ENCODE peak calls at places on chromosomes 1 and 21, in four cellular contexts. One of them, this sample, is unnamed.
A peak's percentile ranks its signal among the peaks of the same experiment; 100 is the strongest.

GRCh38 chr1:72284398-72285073 is 2.2 kb upstream of the NEGR1 start:
- DNase-seq in choroid plexus epithelial cell: peak; percentile 92
- DNase-seq in Panc1: peak; percentile 65
- DNase-seq in fibroblast of mammary gland: peak; percentile 95
- DNase-seq in this sample: peak; percentile 92

GRCh38 chr1:193979219-193979618 is 792.8 kb upstream of the B3GALT2 start:
- DNase-seq in choroid plexus epithelial cell: peak; percentile 2
- DNase-seq in Panc1: no peak
- DNase-seq in fibroblast of mammary gland: no peak
- DNase-seq in this sample: no peak

GRCh38 chr1:177748080-177748801 is 221.6 kb downstream of the SEC16B start:
- DNase-seq in choroid plexus epithelial cell: no peak
- DNase-seq in Panc1: no peak
- DNase-seq in fibroblast of mammary gland: no peak
- DNase-seq in this sample: no peak

GRCh38 chr1:79811173-79811572 is 804.6 kb upstream of the ADGRL4 start:
- DNase-seq in choroid plexus epithelial cell: peak; percentile 55
- DNase-seq in Panc1: no peak
- DNase-seq in fibroblast of mammary gland: peak; percentile 80
- DNase-seq in this sample: peak; percentile 84

GRCh38 chr1:212315907-212316306 is 30.7 kb downstream of the PPP2R5A start:
- DNase-seq in choroid plexus epithelial cell: peak; percentile 52
- DNase-seq in Panc1: no peak
- DNase-seq in fibroblast of mammary gland: peak; percentile 42
- DNase-seq in this sample: peak; percentile 58

GRCh38 chr1:19384113-19384512 is 72.0 kb downstream of the SLC66A1 start:
- DNase-seq in choroid plexus epithelial cell: peak; percentile 66
- DNase-seq in Panc1: no peak
- DNase-seq in fibroblast of mammary gland: peak; percentile 57
- DNase-seq in this sample: peak; percentile 56

GRCh38 chr21:19181604-19182140 is 778.1 kb upstream of the TMPRSS15 start:
- DNase-seq in choroid plexus epithelial cell: no peak
- DNase-seq in Panc1: no peak
- DNase-seq in fibroblast of mammary gland: no peak
- DNase-seq in this sample: no peak

GRCh38 chr1:13662498-13662897 is 37.5 kb upstream of the PRDM2 start:
- DNase-seq in choroid plexus epithelial cell: peak; percentile 69
- DNase-seq in Panc1: no peak
- DNase-seq in fibroblast of mammary gland: peak; percentile 89
- DNase-seq in this sample: peak; percentile 73

GRCh38 chr1:179369751-179370341 is 4.1 kb downstream of the AXDND1 start:
- DNase-seq in choroid plexus epithelial cell: peak; percentile 86
- DNase-seq in Panc1: peak; percentile 48
- DNase-seq in fibroblast of mammary gland: peak; percentile 79
- DNase-seq in this sample: peak; percentile 86

GRCh38 chr1:40769815-40770214 is 13.8 kb upstream of the KCNQ4 start:
- DNase-seq in choroid plexus epithelial cell: no peak
- DNase-seq in Panc1: no peak
- DNase-seq in fibroblast of mammary gland: no peak
- DNase-seq in this sample: no peak

GRCh38 chr21:34639882-34640788 is 25.2 kb upstream of the RCAN1 start:
- DNase-seq in choroid plexus epithelial cell: peak; percentile 19
- DNase-seq in Panc1: no peak
- DNase-seq in fibroblast of mammary gland: peak; percentile 29
- DNase-seq in this sample: peak; percentile 34

GRCh38 chr21:43864806-43865470 is at the start of gene AGPAT3:
- DNase-seq in choroid plexus epithelial cell: no peak
- DNase-seq in Panc1: no peak
- DNase-seq in fibroblast of mammary gland: no peak
- DNase-seq in this sample: no peak

GRCh38 chr1:109906160-109906838 is 4.3 kb upstream of the CSF1 start:
- DNase-seq in choroid plexus epithelial cell: no peak
- DNase-seq in Panc1: no peak
- DNase-seq in fibroblast of mammary gland: no peak
- DNase-seq in this sample: no peak

GRCh38 chr1:203126151-203126865 is 1.2 kb upstream of the ADORA1 start:
- DNase-seq in choroid plexus epithelial cell: peak; percentile 48
- DNase-seq in Panc1: no peak
- DNase-seq in fibroblast of mammary gland: peak; percentile 15
- DNase-seq in this sample: peak; percentile 40

GRCh38 chr1:2300851-2301606 is 72.9 kb downstream of the SKI start:
- DNase-seq in choroid plexus epithelial cell: peak; percentile 64
- DNase-seq in Panc1: no peak
- DNase-seq in fibroblast of mammary gland: no peak
- DNase-seq in this sample: peak; percentile 57

GRCh38 chr21:45412909-45413581 is 8.1 kb downstream of the COL18A1 start:
- DNase-seq in choroid plexus epithelial cell: no peak
- DNase-seq in Panc1: no peak
- DNase-seq in fibroblast of mammary gland: no peak
- DNase-seq in this sample: no peak

GRCh38 chr1:63861055-63861691 is 87.4 kb downstream of the ROR1 start:
- DNase-seq in choroid plexus epithelial cell: no peak
- DNase-seq in Panc1: no peak
- DNase-seq in fibroblast of mammary gland: no peak
- DNase-seq in this sample: peak; percentile 71

GRCh38 chr1:155176544-155177071 is 3.0 kb downstream of the TRIM46 start:
- DNase-seq in choroid plexus epithelial cell: peak; percentile 75
- DNase-seq in Panc1: peak; percentile 78
- DNase-seq in fibroblast of mammary gland: peak; percentile 68
- DNase-seq in this sample: peak; percentile 80

GRCh38 chr1:27571439-27572018 is 32.4 kb downstream of the AHDC1 start:
- DNase-seq in choroid plexus epithelial cell: no peak
- DNase-seq in Panc1: no peak
- DNase-seq in fibroblast of mammary gland: no peak
- DNase-seq in this sample: no peak

GRCh38 chr1:200473698-200474371 is 64.0 kb upstream of the ZNF281 start:
- DNase-seq in choroid plexus epithelial cell: no peak
- DNase-seq in Panc1: no peak
- DNase-seq in fibroblast of mammary gland: peak; percentile 63
- DNase-seq in this sample: peak; percentile 57

GRCh38 chr1:205447457-205448415 is 8.1 kb downstream of the BLACAT1 start:
- DNase-seq in choroid plexus epithelial cell: no peak
- DNase-seq in Panc1: no peak
- DNase-seq in fibroblast of mammary gland: no peak
- DNase-seq in this sample: peak; percentile 59

GRCh38 chr1:72394457-72394856 is 112.1 kb upstream of the NEGR1 start:
- DNase-seq in choroid plexus epithelial cell: no peak
- DNase-seq in Panc1: no peak
- DNase-seq in fibroblast of mammary gland: no peak
- DNase-seq in this sample: no peak

GRCh38 chr1:184276416-184276815 is 110.4 kb upstream of the C1orf21 start:
- DNase-seq in choroid plexus epithelial cell: peak; percentile 15
- DNase-seq in Panc1: no peak
- DNase-seq in fibroblast of mammary gland: peak; percentile 52
- DNase-seq in this sample: no peak

GRCh38 chr1:52659356-52659755 is 26.4 kb downstream of the SHISAL2A start:
- DNase-seq in choroid plexus epithelial cell: no peak
- DNase-seq in Panc1: no peak
- DNase-seq in fibroblast of mammary gland: no peak
- DNase-seq in this sample: no peak

GRCh38 chr1:248841702-248842395 is 3.8 kb downstream of the ZNF672 start:
- DNase-seq in choroid plexus epithelial cell: peak; percentile 83
- DNase-seq in Panc1: no peak
- DNase-seq in fibroblast of mammary gland: peak; percentile 76
- DNase-seq in this sample: peak; percentile 83

GRCh38 chr1:165073402-165074007 is 283.0 kb downstream of the LMX1A start:
- DNase-seq in choroid plexus epithelial cell: peak; percentile 82
- DNase-seq in Panc1: peak; percentile 17
- DNase-seq in fibroblast of mammary gland: peak; percentile 67
- DNase-seq in this sample: peak; percentile 73

GRCh38 chr1:228274452-228275153 is 66.8 kb downstream of the OBSCN start:
- DNase-seq in choroid plexus epithelial cell: no peak
- DNase-seq in Panc1: no peak
- DNase-seq in fibroblast of mammary gland: no peak
- DNase-seq in this sample: no peak

GRCh38 chr1:228271701-228272251 is 63.9 kb downstream of the OBSCN start:
- DNase-seq in choroid plexus epithelial cell: no peak
- DNase-seq in Panc1: no peak
- DNase-seq in fibroblast of mammary gland: no peak
- DNase-seq in this sample: no peak

GRCh38 chr1:228272331-228272791 is 64.5 kb downstream of the OBSCN start:
- DNase-seq in choroid plexus epithelial cell: no peak
- DNase-seq in Panc1: no peak
- DNase-seq in fibroblast of mammary gland: no peak
- DNase-seq in this sample: no peak

GRCh38 chr1:228273720-228274451 is 66.0 kb downstream of the OBSCN start:
- DNase-seq in choroid plexus epithelial cell: no peak
- DNase-seq in Panc1: no peak
- DNase-seq in fibroblast of mammary gland: no peak
- DNase-seq in this sample: no peak

GRCh38 chr1:228272831-228273571 is 65.2 kb downstream of the OBSCN start:
- DNase-seq in choroid plexus epithelial cell: no peak
- DNase-seq in Panc1: no peak
- DNase-seq in fibroblast of mammary gland: no peak
- DNase-seq in this sample: no peak
- TF ChIP-seq CTCF in choroid plexus epithelial cell: no peak
- TF ChIP-seq CTCF in Panc1: no peak
- TF ChIP-seq CTCF in fibroblast of mammary gland: no peak
- TF ChIP-seq CTCF in this sample: no peak

DNA sequence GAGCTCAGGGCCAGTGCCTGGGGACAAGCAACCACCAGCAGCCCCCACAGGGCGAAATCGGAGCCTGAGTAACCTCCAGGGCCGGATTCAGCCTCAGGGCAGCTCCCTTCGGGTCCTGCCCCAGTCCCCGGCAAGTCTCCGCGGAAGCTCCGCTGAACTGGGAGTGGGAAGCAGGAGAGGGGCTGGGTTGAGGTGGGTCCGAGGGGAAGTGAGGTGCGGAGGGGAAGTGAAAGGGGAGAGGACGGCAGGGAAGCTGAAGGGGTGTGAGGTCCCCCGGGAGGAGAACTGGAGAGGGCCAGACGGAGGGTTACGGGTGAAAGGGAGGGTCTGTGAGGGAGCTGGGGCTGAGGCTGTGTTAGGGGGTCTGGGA is 560 bp downstream of the PADI2 start:
- DNase-seq in choroid plexus epithelial cell: no peak
- DNase-seq in Panc1: no peak
- DNase-seq in fibroblast of mammary gland: no peak
- DNase-seq in this sample: no peak
- H3K4me3 ChIP-seq in choroid plexus epithelial cell: no peak overlapping the region
- H3K4me3 ChIP-seq in Panc1: peak overlapping the region; percentile 62
- H3K4me3 ChIP-seq in fibroblast of mammary gland: no peak overlapping the region
- H3K4me3 ChIP-seq in this sample: no peak overlapping the region

GRCh38 chr21:38494688-38495087 is 3.6 kb downstream of the ERG start:
- DNase-seq in choroid plexus epithelial cell: peak; percentile 43
- DNase-seq in Panc1: no peak
- DNase-seq in fibroblast of mammary gland: no peak
- DNase-seq in this sample: no peak
- TF ChIP-seq CTCF in choroid plexus epithelial cell: peak; percentile 23
- TF ChIP-seq CTCF in Panc1: no peak
- TF ChIP-seq CTCF in fibroblast of mammary gland: no peak
- TF ChIP-seq CTCF in this sample: no peak

DNA sequence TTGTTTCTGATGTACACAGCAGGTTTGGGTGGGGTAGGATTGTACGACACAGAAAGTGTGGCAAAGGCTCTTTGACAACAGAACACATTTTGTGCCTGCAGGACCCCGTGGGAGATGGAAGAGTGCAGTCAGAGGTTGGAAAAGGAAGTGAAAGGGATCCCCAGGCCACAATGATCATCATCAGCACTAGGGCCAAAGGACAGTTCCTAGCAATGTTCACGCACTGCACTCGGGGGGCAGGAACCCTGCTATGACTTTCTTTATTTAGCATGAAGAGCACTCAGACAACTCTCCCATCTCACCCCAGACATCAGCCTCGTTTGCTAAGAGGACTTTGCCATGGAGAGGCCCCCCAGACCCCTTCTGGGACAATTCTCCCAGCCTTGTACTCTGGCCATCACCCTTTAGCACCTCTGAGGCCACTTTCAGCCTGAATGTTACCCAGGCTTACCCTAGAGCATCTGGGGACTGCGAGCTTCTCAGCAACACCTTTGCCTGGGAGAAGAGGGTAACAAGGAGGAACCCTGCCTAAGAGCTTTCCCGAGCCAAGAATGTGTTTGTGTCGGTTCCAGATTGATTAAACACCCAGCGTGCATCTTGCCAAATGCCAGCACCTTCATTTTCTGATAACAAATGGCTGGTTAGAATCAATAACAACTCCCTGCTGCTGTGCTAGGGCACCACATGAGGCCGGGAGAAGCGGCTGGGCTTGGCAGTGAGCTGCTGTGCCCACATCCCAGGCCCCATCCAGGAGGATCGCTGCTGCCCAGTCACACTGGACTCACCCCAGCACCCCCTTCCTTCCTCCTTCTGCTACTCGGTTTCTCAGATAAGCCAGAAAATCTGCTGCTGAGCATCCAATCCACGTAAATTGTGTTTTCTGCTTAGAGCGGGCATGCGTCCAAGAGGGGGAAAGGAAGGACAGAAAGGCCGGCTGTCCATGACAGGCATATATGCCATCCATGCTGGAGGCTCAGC is 633.1 kb downstream of the AJAP1 start:
- DNase-seq in choroid plexus epithelial cell: no peak
- DNase-seq in Panc1: no peak
- DNase-seq in fibroblast of mammary gland: no peak
- DNase-seq in this sample: no peak
- H3K4me3 ChIP-seq in choroid plexus epithelial cell: no peak overlapping the region
- H3K4me3 ChIP-seq in Panc1: no peak overlapping the region
- H3K4me3 ChIP-seq in fibroblast of mammary gland: no peak overlapping the region
- H3K4me3 ChIP-seq in this sample: no peak overlapping the region

GRCh38 chr1:89149229-89149628 is 23.3 kb upstream of the GBP2 start:
- DNase-seq in choroid plexus epithelial cell: peak; percentile 75
- DNase-seq in Panc1: no peak
- DNase-seq in fibroblast of mammary gland: peak; percentile 36
- DNase-seq in this sample: peak; percentile 58
- TF ChIP-seq CTCF in choroid plexus epithelial cell: peak; percentile 76
- TF ChIP-seq CTCF in Panc1: peak; percentile 12
- TF ChIP-seq CTCF in fibroblast of mammary gland: peak; percentile 30
- TF ChIP-seq CTCF in this sample: peak; percentile 64

DNA sequence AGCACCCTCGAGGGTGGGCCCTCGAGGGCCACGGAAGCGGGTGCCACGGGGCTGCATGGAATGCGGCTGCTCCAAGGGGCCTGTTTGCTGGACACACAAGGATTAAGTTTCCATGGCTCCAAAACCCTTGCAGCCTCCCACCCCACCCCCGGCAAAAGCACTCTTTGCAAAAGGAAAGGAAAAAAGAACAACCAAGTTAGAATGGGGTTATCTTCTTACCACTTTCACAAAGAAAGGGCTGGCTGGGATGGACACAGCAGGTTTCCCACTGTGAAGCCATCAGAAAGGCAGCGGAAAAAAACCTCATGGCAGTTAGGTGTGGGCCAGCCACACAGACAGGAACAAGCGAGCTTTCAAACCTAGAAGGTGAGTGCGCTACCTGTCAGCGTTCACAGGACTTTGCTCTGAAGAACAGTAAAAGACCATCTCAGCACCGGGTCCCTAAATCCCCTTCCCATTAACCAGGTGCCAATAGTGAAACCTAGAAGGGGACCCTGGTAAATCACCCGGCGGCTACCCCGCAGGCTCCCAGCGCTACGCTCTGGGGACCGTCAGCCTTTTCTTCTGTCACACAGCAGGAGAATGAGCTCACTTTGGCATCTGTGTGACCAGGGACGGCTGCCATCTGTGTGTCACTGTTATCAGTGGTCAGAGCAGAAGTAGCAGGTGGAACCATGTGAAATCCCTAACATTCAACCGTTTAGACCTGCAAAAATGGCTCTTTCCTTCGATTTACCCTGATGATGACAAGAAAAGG is 93.0 kb downstream of the SIM2 start:
- DNase-seq in choroid plexus epithelial cell: no peak
- DNase-seq in Panc1: no peak
- DNase-seq in fibroblast of mammary gland: no peak
- DNase-seq in this sample: no peak
- H3K4me3 ChIP-seq in choroid plexus epithelial cell: no peak overlapping the region
- H3K4me3 ChIP-seq in Panc1: no peak overlapping the region
- H3K4me3 ChIP-seq in fibroblast of mammary gland: no peak overlapping the region
- H3K4me3 ChIP-seq in this sample: no peak overlapping the region

GRCh38 chr1:9495854-9496374 is 43.4 kb upstream of the SLC25A33 start:
- DNase-seq in choroid plexus epithelial cell: no peak
- DNase-seq in Panc1: no peak
- DNase-seq in fibroblast of mammary gland: no peak
- DNase-seq in this sample: no peak
- TF ChIP-seq CTCF in choroid plexus epithelial cell: no peak
- TF ChIP-seq CTCF in Panc1: no peak
- TF ChIP-seq CTCF in fibroblast of mammary gland: no peak
- TF ChIP-seq CTCF in this sample: no peak

This sample was measured in fibroblast of the aortic adventitia.